ENCODE peak calls at places on chromosome 16, in nine cellular contexts. One of them, this sample, is unnamed.

GRCh38 chr16:10579965-10580918 is at the start of gene EMP2:
- ATAC-seq in CD4-positive, alpha-beta T cell: no peak
- ATAC-seq in GM12878: peak; percentile 73
- ATAC-seq in lower lobe of right lung: peak; percentile 90
- ATAC-seq in left lung: peak; percentile 89
- ATAC-seq in right lobe of liver: peak; percentile 94
- ATAC-seq in HCT116: peak; percentile 90
- ATAC-seq in psoas muscle: peak; percentile 62
- ATAC-seq in heart right ventricle: peak; percentile 89
- ATAC-seq in this sample: peak; percentile 92

GRCh38 chr16:17328971-17329370 is 141.8 kb downstream of the XYLT1 start:
- ATAC-seq in GM12878: no peak
- ATAC-seq in CD4-positive, alpha-beta T cell: no peak
- ATAC-seq in psoas muscle: no peak
- ATAC-seq in right lobe of liver: no peak
- ATAC-seq in heart right ventricle: no peak
- ATAC-seq in HCT116: no peak
- ATAC-seq in left lung: peak; percentile 39
- ATAC-seq in lower lobe of right lung: peak; percentile 39
- ATAC-seq in this sample: peak; percentile 59

GRCh38 chr16:23485257-23485614 is 25.1 kb downstream of the GGA2 start:
- ATAC-seq in CD4-positive, alpha-beta T cell: no peak
- ATAC-seq in GM12878: no peak
- ATAC-seq in lower lobe of right lung: no peak
- ATAC-seq in HCT116: no peak
- ATAC-seq in psoas muscle: no peak
- ATAC-seq in heart right ventricle: no peak
- ATAC-seq in right lobe of liver: no peak
- ATAC-seq in left lung: no peak
- ATAC-seq in this sample: no peak

GRCh38 chr16:75078886-75079285 is 37.7 kb downstream of the LDHD start:
- ATAC-seq in CD4-positive, alpha-beta T cell: no peak
- ATAC-seq in HCT116: no peak
- ATAC-seq in lower lobe of right lung: no peak
- ATAC-seq in left lung: no peak
- ATAC-seq in heart right ventricle: no peak
- ATAC-seq in right lobe of liver: no peak
- ATAC-seq in psoas muscle: peak; percentile 21
- ATAC-seq in GM12878: no peak
- ATAC-seq in this sample: no peak

GRCh38 chr16:22358000-22358399 is 16.4 kb downstream of the CDR2 start:
- ATAC-seq in HCT116: no peak
- ATAC-seq in left lung: no peak
- ATAC-seq in heart right ventricle: no peak
- ATAC-seq in psoas muscle: no peak
- ATAC-seq in CD4-positive, alpha-beta T cell: peak; percentile 87
- ATAC-seq in lower lobe of right lung: no peak
- ATAC-seq in GM12878: peak; percentile 20
- ATAC-seq in right lobe of liver: no peak
- ATAC-seq in this sample: no peak

GRCh38 chr16:78133919-78134318 is 34.5 kb downstream of the WWOX start:
- ATAC-seq in CD4-positive, alpha-beta T cell: no peak
- ATAC-seq in right lobe of liver: peak; percentile 93
- ATAC-seq in psoas muscle: no peak
- ATAC-seq in heart right ventricle: no peak
- ATAC-seq in GM12878: no peak
- ATAC-seq in left lung: peak; percentile 88
- ATAC-seq in HCT116: no peak
- ATAC-seq in lower lobe of right lung: peak; percentile 90
- ATAC-seq in this sample: no peak

GRCh38 chr16:84810518-84811273 is 9.1 kb upstream of the CRISPLD2 start:
- ATAC-seq in lower lobe of right lung: no peak
- ATAC-seq in heart right ventricle: no peak
- ATAC-seq in HCT116: no peak
- ATAC-seq in right lobe of liver: no peak
- ATAC-seq in left lung: peak; percentile 27
- ATAC-seq in CD4-positive, alpha-beta T cell: peak; percentile 26
- ATAC-seq in GM12878: peak; percentile 57
- ATAC-seq in psoas muscle: no peak
- ATAC-seq in this sample: peak; percentile 80

GRCh38 chr16:89149386-89149785 is 22.2 kb upstream of the CDH15 start:
- ATAC-seq in heart right ventricle: no peak
- ATAC-seq in GM12878: no peak
- ATAC-seq in psoas muscle: no peak
- ATAC-seq in HCT116: no peak
- ATAC-seq in left lung: no peak
- ATAC-seq in right lobe of liver: no peak
- ATAC-seq in lower lobe of right lung: no peak
- ATAC-seq in CD4-positive, alpha-beta T cell: no peak
- ATAC-seq in this sample: no peak

GRCh38 chr16:17836868-17837602 is 366.3 kb upstream of the XYLT1 start:
- ATAC-seq in CD4-positive, alpha-beta T cell: no peak
- ATAC-seq in right lobe of liver: no peak
- ATAC-seq in heart right ventricle: no peak
- ATAC-seq in GM12878: no peak
- ATAC-seq in left lung: no peak
- ATAC-seq in lower lobe of right lung: no peak
- ATAC-seq in psoas muscle: no peak
- ATAC-seq in HCT116: peak; percentile 84
- ATAC-seq in this sample: no peak

GRCh38 chr16:70681382-70682238 is 4.2 kb downstream of the MTSS2 start:
- ATAC-seq in GM12878: no peak
- ATAC-seq in heart right ventricle: peak; percentile 1
- ATAC-seq in lower lobe of right lung: no peak
- ATAC-seq in HCT116: no peak
- ATAC-seq in right lobe of liver: peak; percentile 43
- ATAC-seq in CD4-positive, alpha-beta T cell: no peak
- ATAC-seq in psoas muscle: no peak
- ATAC-seq in left lung: no peak
- ATAC-seq in this sample: no peak

GRCh38 chr16:66344533-66345145 is 21.9 kb upstream of the CDH5 start:
- ATAC-seq in lower lobe of right lung: peak; percentile 57
- ATAC-seq in heart right ventricle: peak; percentile 37
- ATAC-seq in HCT116: peak; percentile 69
- ATAC-seq in psoas muscle: no peak
- ATAC-seq in left lung: peak; percentile 70
- ATAC-seq in GM12878: peak; percentile 66
- ATAC-seq in CD4-positive, alpha-beta T cell: no peak
- ATAC-seq in right lobe of liver: peak; percentile 50
- ATAC-seq in this sample: no peak

GRCh38 chr16:30901201-30902069 is 5.0 kb downstream of the CTF1 start:
- ATAC-seq in lower lobe of right lung: no peak
- ATAC-seq in psoas muscle: no peak
- ATAC-seq in HCT116: no peak
- ATAC-seq in heart right ventricle: no peak
- ATAC-seq in right lobe of liver: no peak
- ATAC-seq in CD4-positive, alpha-beta T cell: no peak
- ATAC-seq in left lung: no peak
- ATAC-seq in GM12878: no peak
- ATAC-seq in this sample: no peak

GRCh38 chr16:30900588-30900987 is 4.2 kb downstream of the CTF1 start:
- ATAC-seq in left lung: no peak
- ATAC-seq in CD4-positive, alpha-beta T cell: no peak
- ATAC-seq in heart right ventricle: no peak
- ATAC-seq in GM12878: no peak
- ATAC-seq in right lobe of liver: no peak
- ATAC-seq in psoas muscle: no peak
- ATAC-seq in lower lobe of right lung: no peak
- ATAC-seq in HCT116: no peak
- ATAC-seq in this sample: no peak

GRCh38 chr16:30903596-30903995 is 7.2 kb downstream of the CTF1 start:
- ATAC-seq in psoas muscle: no peak
- ATAC-seq in CD4-positive, alpha-beta T cell: no peak
- ATAC-seq in GM12878: no peak
- ATAC-seq in heart right ventricle: peak; percentile 10
- ATAC-seq in left lung: peak; percentile 46
- ATAC-seq in lower lobe of right lung: peak; percentile 56
- ATAC-seq in right lobe of liver: peak; percentile 38
- ATAC-seq in HCT116: peak; percentile 46
- ATAC-seq in this sample: peak; percentile 11

GRCh38 chr16:30903002-30903401 is 6.6 kb downstream of the CTF1 start:
- ATAC-seq in left lung: no peak
- ATAC-seq in right lobe of liver: no peak
- ATAC-seq in lower lobe of right lung: peak; percentile 2
- ATAC-seq in HCT116: peak; percentile 16
- ATAC-seq in psoas muscle: no peak
- ATAC-seq in heart right ventricle: peak; percentile 31
- ATAC-seq in CD4-positive, alpha-beta T cell: peak; percentile 21
- ATAC-seq in GM12878: no peak
- ATAC-seq in this sample: no peak

GRCh38 chr16:30902070-30902972 is 5.9 kb downstream of the CTF1 start:
- ATAC-seq in left lung: peak; percentile 93
- ATAC-seq in right lobe of liver: peak; percentile 85
- ATAC-seq in CD4-positive, alpha-beta T cell: peak; percentile 85
- ATAC-seq in lower lobe of right lung: peak; percentile 94
- ATAC-seq in HCT116: peak; percentile 88
- ATAC-seq in GM12878: peak; percentile 90
- ATAC-seq in psoas muscle: peak; percentile 85
- ATAC-seq in heart right ventricle: peak; percentile 76
- ATAC-seq in this sample: peak; percentile 96
- TF ChIP-seq CTCF in left lung: peak; percentile 12
- TF ChIP-seq CTCF in right lobe of liver: no peak
- TF ChIP-seq CTCF in CD4-positive, alpha-beta T cell: no peak
- TF ChIP-seq CTCF in lower lobe of right lung: no peak
- TF ChIP-seq CTCF in HCT116: no peak
- TF ChIP-seq CTCF in GM12878: peak; percentile 59
- TF ChIP-seq CTCF in psoas muscle: peak; percentile 63
- TF ChIP-seq CTCF in heart right ventricle: peak; percentile 16
- TF ChIP-seq CTCF in this sample: peak; percentile 84

DNA sequence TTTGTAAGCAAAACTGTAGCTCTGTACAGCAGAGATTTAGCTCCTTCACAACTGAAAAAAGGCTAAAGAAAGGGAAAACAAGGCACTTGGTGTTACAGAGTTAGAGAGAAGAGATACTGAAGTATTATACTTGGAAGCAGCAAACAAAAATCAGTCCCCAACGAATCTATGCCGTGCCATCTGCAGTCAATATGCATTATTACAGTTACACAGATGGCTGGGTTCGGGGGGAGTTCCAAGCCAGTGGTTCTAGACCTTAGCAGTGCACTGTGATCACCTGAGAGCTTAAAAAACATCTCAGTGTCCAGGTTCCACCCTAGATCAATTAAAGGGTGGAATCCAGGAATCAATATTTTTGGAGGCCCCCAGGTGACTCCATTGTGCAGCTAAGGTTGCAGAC is 489.9 kb downstream of the SHISA9 start:
- ATAC-seq in CD4-positive, alpha-beta T cell: no peak
- ATAC-seq in left lung: no peak
- ATAC-seq in GM12878: peak; percentile 61
- ATAC-seq in lower lobe of right lung: no peak
- ATAC-seq in right lobe of liver: no peak
- ATAC-seq in heart right ventricle: no peak
- ATAC-seq in HCT116: no peak
- ATAC-seq in psoas muscle: no peak
- ATAC-seq in this sample: no peak
- TF ChIP-seq CTCF in CD4-positive, alpha-beta T cell: no peak
- TF ChIP-seq CTCF in left lung: no peak
- TF ChIP-seq CTCF in GM12878: peak; percentile 33
- TF ChIP-seq CTCF in lower lobe of right lung: no peak
- TF ChIP-seq CTCF in right lobe of liver: no peak
- TF ChIP-seq CTCF in heart right ventricle: no peak
- TF ChIP-seq CTCF in HCT116: no peak
- TF ChIP-seq CTCF in psoas muscle: no peak
- TF ChIP-seq CTCF in this sample: no peak

GRCh38 chr16:56851671-56852400 is 13.2 kb upstream of the SLC12A3 start:
- ATAC-seq in right lobe of liver: no peak
- ATAC-seq in lower lobe of right lung: no peak
- ATAC-seq in heart right ventricle: no peak
- ATAC-seq in GM12878: no peak
- ATAC-seq in psoas muscle: no peak
- ATAC-seq in left lung: no peak
- ATAC-seq in HCT116: no peak
- ATAC-seq in CD4-positive, alpha-beta T cell: no peak
- ATAC-seq in this sample: no peak
- TF ChIP-seq CTCF in right lobe of liver: peak; percentile 18
- TF ChIP-seq CTCF in lower lobe of right lung: peak; percentile 14
- TF ChIP-seq CTCF in heart right ventricle: no peak
- TF ChIP-seq CTCF in GM12878: peak; percentile 20
- TF ChIP-seq CTCF in psoas muscle: no peak
- TF ChIP-seq CTCF in left lung: peak; percentile 15
- TF ChIP-seq CTCF in HCT116: peak; percentile 30
- TF ChIP-seq CTCF in CD4-positive, alpha-beta T cell: no peak
- TF ChIP-seq CTCF in this sample: no peak

GRCh38 chr16:2815299-2815771 is 1.7 kb upstream of the PRSS21 start:
- ATAC-seq in CD4-positive, alpha-beta T cell: no peak
- ATAC-seq in lower lobe of right lung: no peak
- ATAC-seq in left lung: no peak
- ATAC-seq in HCT116: no peak
- ATAC-seq in GM12878: no peak
- ATAC-seq in right lobe of liver: no peak
- ATAC-seq in psoas muscle: no peak
- ATAC-seq in heart right ventricle: no peak
- ATAC-seq in this sample: no peak

GRCh38 chr16:2818278-2818876 is 1.3 kb downstream of the PRSS21 start:
- ATAC-seq in lower lobe of right lung: no peak
- ATAC-seq in HCT116: no peak
- ATAC-seq in right lobe of liver: no peak
- ATAC-seq in GM12878: no peak
- ATAC-seq in CD4-positive, alpha-beta T cell: no peak
- ATAC-seq in heart right ventricle: no peak
- ATAC-seq in psoas muscle: no peak
- ATAC-seq in left lung: no peak
- ATAC-seq in this sample: no peak

GRCh38 chr16:2814757-2815298 is 2.2 kb upstream of the PRSS21 start:
- ATAC-seq in heart right ventricle: no peak
- ATAC-seq in right lobe of liver: no peak
- ATAC-seq in psoas muscle: no peak
- ATAC-seq in lower lobe of right lung: no peak
- ATAC-seq in CD4-positive, alpha-beta T cell: no peak
- ATAC-seq in HCT116: no peak
- ATAC-seq in GM12878: no peak
- ATAC-seq in left lung: no peak
- ATAC-seq in this sample: no peak

GRCh38 chr16:2817496-2818277 is 650 bp downstream of the PRSS21 start:
- ATAC-seq in psoas muscle: no peak
- ATAC-seq in heart right ventricle: no peak
- ATAC-seq in right lobe of liver: no peak
- ATAC-seq in CD4-positive, alpha-beta T cell: no peak
- ATAC-seq in GM12878: no peak
- ATAC-seq in left lung: no peak
- ATAC-seq in lower lobe of right lung: no peak
- ATAC-seq in HCT116: no peak
- ATAC-seq in this sample: no peak

DNA sequence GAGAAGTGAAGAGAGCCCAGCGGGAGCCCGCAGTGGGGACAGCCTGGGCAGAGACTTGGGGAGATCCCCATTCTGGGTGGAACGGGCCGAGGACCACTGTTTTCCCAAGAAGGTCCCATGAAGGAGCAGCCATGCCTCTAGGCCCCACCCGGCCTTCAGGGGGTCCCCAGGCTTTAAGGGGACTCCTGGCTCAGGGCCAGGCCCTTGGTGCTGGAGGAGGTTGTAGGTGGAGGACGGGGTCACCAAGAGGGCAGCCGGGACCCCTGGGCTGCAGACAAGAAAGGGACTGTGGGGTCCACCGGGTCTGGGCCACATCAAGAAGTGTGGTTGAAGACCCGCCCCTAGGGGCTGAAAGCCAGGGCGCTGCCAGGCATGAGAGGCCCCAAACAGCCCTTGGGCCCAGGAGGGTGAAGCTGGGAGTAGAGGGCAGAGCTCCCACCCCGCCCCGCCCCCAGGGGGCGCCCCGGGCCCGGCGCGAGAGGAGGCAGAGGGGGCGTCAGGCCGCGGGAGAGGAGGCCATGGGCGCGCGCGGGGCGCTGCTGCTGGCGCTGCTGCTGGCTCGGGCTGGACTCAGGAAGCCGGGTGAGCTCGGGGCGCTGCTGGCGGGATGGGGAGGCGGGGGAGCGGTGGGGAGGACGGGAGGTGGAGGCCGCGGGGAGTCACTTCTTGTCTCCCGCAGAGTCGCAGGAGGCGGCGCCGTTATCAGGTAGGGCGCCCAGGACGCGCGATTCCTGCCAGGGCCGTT is at the start of gene PRSS21:
- ATAC-seq in lower lobe of right lung: peak; percentile 4
- ATAC-seq in psoas muscle: no peak
- ATAC-seq in HCT116: peak; percentile 71
- ATAC-seq in CD4-positive, alpha-beta T cell: no peak
- ATAC-seq in heart right ventricle: no peak
- ATAC-seq in left lung: peak; percentile 20
- ATAC-seq in GM12878: peak; percentile 19
- ATAC-seq in right lobe of liver: no peak
- ATAC-seq in this sample: no peak
- TF ChIP-seq CTCF in lower lobe of right lung: peak; percentile 13
- TF ChIP-seq CTCF in psoas muscle: no peak
- TF ChIP-seq CTCF in HCT116: no peak
- TF ChIP-seq CTCF in CD4-positive, alpha-beta T cell: no peak
- TF ChIP-seq CTCF in heart right ventricle: no peak
- TF ChIP-seq CTCF in left lung: no peak
- TF ChIP-seq CTCF in GM12878: no peak
- TF ChIP-seq CTCF in right lobe of liver: no peak
- TF ChIP-seq CTCF in this sample: peak; percentile 11

This sample was measured in gastroesophageal sphincter.